ENCODE peak calls at places on chromosomes 4 and X, in seven cellular contexts. W is mammary epithelial cell, X is brain microvascular endothelial cell, R is NCI-H2171 treated with DMSO at 0.1 percent for 48 hours, D is HEK293T, H is NCI-H446, G is SW 1271. J is an unnamed sample.

GRCh38 chrX:155966876-155967275 is 30.6 kb upstream of the IL9R start:
- DNase-seq in H (peak; percentile 66), X (no peak), G (no peak), D (peak; percentile 58), W (no peak), R (peak; percentile 60), J (peak; percentile 64)

GRCh38 chr4:96162631-96163030 is 322.7 kb downstream of the PDHA2 start:
- DNase-seq in G (no peak), R (no peak), X (no peak), D (no peak), H (no peak), W (no peak), J (no peak)

GRCh38 chr4:89024051-89024675 is 32.8 kb downstream of the FAM13A start:
- DNase-seq in H (peak; percentile 81), W (peak; percentile 60), G (no peak), R (peak; percentile 58), D (peak; percentile 60), X (peak; percentile 73), J (peak; percentile 76)

GRCh38 chrX:135185795-135186443 is 14.7 kb upstream of the CT55 start:
- DNase-seq in H (peak; percentile 48), R (peak; percentile 36), W (peak; percentile 53), D (peak; percentile 75), X (peak; percentile 48), G (peak; percentile 14), J (peak; percentile 64)

GRCh38 chr4:86927843-86928395 is 6.9 kb upstream of the AFF1 start:
- DNase-seq in H (no peak), X (peak; percentile 97), W (peak; percentile 99), D (no peak), R (no peak), G (peak; percentile 4), J (no peak)

GRCh38 chr4:36241771-36242170 is 2.5 kb downstream of the ARAP2 start:
- DNase-seq in R (no peak), G (no peak), D (no peak), W (no peak), H (no peak), X (no peak), J (no peak)

GRCh38 chrX:120672389-120672788 is 42.5 kb upstream of the C1GALT1C1 start:
- DNase-seq in G (peak; percentile 1), H (no peak), X (peak; percentile 85), W (peak; percentile 72), R (no peak), D (no peak), J (no peak)

GRCh38 chr4:169810325-169811323 is 52.9 kb upstream of the HPF1 start:
- DNase-seq in H (peak; percentile 86), W (peak; percentile 55), G (peak; percentile 4), D (peak; percentile 68), X (peak; percentile 82), R (peak; percentile 36), J (peak; percentile 79)

GRCh38 chr4:185758807-185759206 is 53.2 kb downstream of the SORBS2 start:
- DNase-seq in X (no peak), R (no peak), H (no peak), D (no peak), G (no peak), W (no peak), J (no peak)

GRCh38 chr4:184447664-184448063 is 26.7 kb downstream of the IRF2 start:
- DNase-seq in H (no peak), X (no peak), W (no peak), R (no peak), D (no peak), G (no peak), J (no peak)

GRCh38 chr4:1871471-1872021 is 353 bp downstream of the NSD2 start:
- DNase-seq in H (no peak), W (peak; percentile 19), X (no peak), G (no peak), D (peak; percentile 56), R (no peak), J (peak; percentile 72)

GRCh38 chr4:48152259-48152658 is 18.2 kb upstream of the TXK start:
- DNase-seq in H (no peak), D (no peak), X (no peak), R (no peak), G (no peak), W (no peak), J (no peak)

GRCh38 chr4:139628184-139629012 is 37.2 kb upstream of the MGST2 start:
- DNase-seq in H (peak; percentile 57), G (no peak), D (no peak), W (no peak), R (no peak), X (no peak), J (peak; percentile 85)

GRCh38 chr4:160423879-160424451 is 1321.1 kb downstream of the RAPGEF2 start:
- DNase-seq in R (no peak), X (peak; percentile 72), W (peak; percentile 46), D (no peak), G (no peak), H (no peak), J (no peak)

GRCh38 chrX:13219990-13220764 is 99.7 kb downstream of the ATXN3L start:
- DNase-seq in D (no peak), G (no peak), W (no peak), R (no peak), H (no peak), X (peak; percentile 25), J (no peak)

GRCh38 chrX:129845616-129846190 is 2.0 kb upstream of the ZDHHC9 start:
- DNase-seq in X (no peak), H (no peak), G (no peak), R (no peak), W (peak; percentile 3), D (no peak), J (no peak)

GRCh38 chr4:78645853-78646757 is 94.5 kb downstream of the ANXA3 start:
- DNase-seq in G (no peak), X (peak; percentile 83), D (no peak), R (peak; percentile 22), W (peak; percentile 93), H (peak; percentile 50), J (peak; percentile 67)

GRCh38 chr4:61200195-61200990 is at the start of gene ADGRL3:
- DNase-seq in H (peak; percentile 72), R (peak; percentile 52), W (peak; percentile 56), D (peak; percentile 66), X (no peak), G (no peak), J (peak; percentile 91)

GRCh38 chrX:65696613-65697012 is 29.2 kb downstream of the MSN start:
- DNase-seq in H (no peak), W (no peak), G (no peak), R (no peak), D (no peak), X (no peak), J (no peak)

GRCh38 chr4:98653006-98653405 is 5.4 kb downstream of the TSPAN5 start:
- DNase-seq in W (no peak), D (no peak), H (no peak), X (peak; percentile 75), G (no peak), R (peak; percentile 40), J (no peak)

GRCh38 chr4:158630893-158631292 is 40.8 kb downstream of the C4orf46 start:
- DNase-seq in H (no peak), W (peak; percentile 15), X (peak; percentile 76), G (no peak), R (no peak), D (no peak), J (peak; percentile 5)

GRCh38 chr4:56757821-56758400 is 63.6 kb downstream of the SPINK2 start:
- DNase-seq in H (no peak), R (no peak), D (no peak), W (no peak), G (no peak), X (peak; percentile 96), J (no peak)

GRCh38 chr4:52838729-52839722 is 23.1 kb upstream of the RASL11B start:
- DNase-seq in D (no peak), X (no peak), H (peak; percentile 62), W (peak; percentile 40), R (peak; percentile 72), G (no peak), J (peak; percentile 16)

GRCh38 chr4:72531322-72531721 is 37.7 kb downstream of the ADAMTS3 start:
- DNase-seq in G (no peak), H (no peak), D (no peak), W (no peak), R (no peak), X (no peak), J (no peak)

J was measured in NCI-H69.